ENCODE peak calls at places on chromosome 21, in six cellular contexts. H, P, A, X, C and V are unnamed samples. For H3K27me3 and H3K4me1, the result is how much of the 10 kb centered on the place peaks cover.

GRCh38 chr21:27831821-27832569 is 865.1 kb upstream of the ADAMTS5 start:
- DNase-seq in H (no peak), C (no peak), A (no peak), X (no peak), P (no peak), V (no peak)

GRCh38 chr21:34510148-34511142 is 1.6 kb downstream of the KCNE1 start:
- DNase-seq in P (peak), A (peak), H (peak), X (peak), C (no peak), V (no peak)

GRCh38 chr21:18245493-18245967 is 897 bp downstream of the CHODL start:
- DNase-seq in H (no peak), X (no peak), A (no peak), P (no peak), C (no peak), V (peak)

GRCh38 chr21:29258626-29259335 is 39.9 kb upstream of the BACH1 start:
- DNase-seq in A (no peak), P (no peak), C (no peak), X (no peak), H (no peak), V (no peak)

GRCh38 chr21:38913120-38913975 is 107.6 kb downstream of the ETS2 start:
- DNase-seq in C (no peak), X (peak), P (peak), A (peak), H (peak), V (no peak)

GRCh38 chr21:33949516-33950424 is 34.2 kb upstream of the ATP5PO start:
- DNase-seq in A (no peak), C (peak), X (no peak), P (no peak), H (no peak), V (no peak)

GRCh38 chr21:32525282-32525681 is 60.0 kb downstream of the TCP10L start:
- DNase-seq in C (no peak), A (no peak), H (no peak), P (no peak), X (no peak), V (no peak)

GRCh38 chr21:36803051-36803709 is 104.3 kb downstream of the SIM2 start:
- DNase-seq in C (no peak), H (no peak), P (peak), X (no peak), A (no peak), V (no peak)

GRCh38 chr21:19326581-19327319 is 923.2 kb upstream of the TMPRSS15 start:
- DNase-seq in P (no peak), X (no peak), C (no peak), A (no peak), H (no peak), V (no peak)

GRCh38 chr21:36790616-36791015 is 91.7 kb downstream of the SIM2 start:
- DNase-seq in H (no peak), X (no peak), A (no peak), P (peak), C (no peak), V (no peak)

GRCh38 chr21:36150192-36150711 is 6.4 kb upstream of the DOP1B start:
- DNase-seq in C (no peak), A (no peak), H (peak), X (no peak), P (no peak), V (no peak)

GRCh38 chr21:29164330-29164942 is 34.0 kb downstream of the MAP3K7CL start:
- DNase-seq in C (no peak), X (no peak), A (no peak), P (no peak), H (no peak), V (no peak)

GRCh38 chr21:40337981-40338380 is 470.7 kb downstream of the PCP4 start:
- DNase-seq in A (no peak), X (no peak), H (no peak), P (no peak), C (no peak), V (no peak)

GRCh38 chr21:39066829-39067785 is 116.1 kb downstream of the PSMG1 start:
- DNase-seq in A (no peak), C (no peak), H (no peak), P (no peak), X (no peak), V (no peak)

GRCh38 chr21:36792505-36792967 is 93.6 kb downstream of the SIM2 start:
- DNase-seq in X (no peak), C (no peak), A (no peak), P (peak), H (no peak), V (no peak)

GRCh38 chr21:16509466-16509865 is 779.7 kb downstream of the USP25 start:
- DNase-seq in C (no peak), A (no peak), X (no peak), H (no peak), P (no peak), V (no peak)

GRCh38 chr21:43691801-43692200 is 27.1 kb upstream of the PDXK start:
- DNase-seq in C (no peak), A (no peak), P (no peak), H (no peak), X (no peak), V (no peak)

GRCh38 chr21:18887922-18888602 is 484.5 kb upstream of the TMPRSS15 start:
- DNase-seq in C (no peak), H (no peak), P (no peak), X (no peak), A (no peak), V (no peak)

GRCh38 chr21:29843818-29844217 is 96.0 kb downstream of the GRIK1 start:
- DNase-seq in A (no peak), X (no peak), H (no peak), P (no peak), C (no peak), V (no peak)

GRCh38 chr21:44930543-44930981 is 9.3 kb upstream of the SLX9 start:
- DNase-seq in H (no peak), A (no peak), C (peak), X (no peak), P (no peak), V (no peak)
- H3K27me3 ChIP-seq in H (under half), A (under half), C (under half), X (under half), P (under half), V (half or more)

GRCh38 chr21:25565272-25566199 is 41.7 kb downstream of the MRPL39 start:
- DNase-seq in C (no peak), A (no peak), X (no peak), P (no peak), H (no peak), V (no peak)
- H3K4me1 ChIP-seq in C (under half), A (under half), X (under half), P (under half), H (under half), V (under half)

GRCh38 chr21:26587621-26588260 is 14.7 kb upstream of the CYYR1 start:
- DNase-seq in H (no peak), P (no peak), A (no peak), X (no peak), C (no peak), V (no peak)
- H3K4me3 ChIP-seq in H (no peak), P (no peak), A (no peak), X (no peak), C (no peak), V (no peak)

GRCh38 chr21:42599486-42599885 is 53.9 kb upstream of the PDE9A start:
- DNase-seq in A (no peak), P (no peak), H (peak), C (no peak), X (no peak), V (no peak)
- H3K27me3 ChIP-seq in A (under half), P (under half), H (under half), C (under half), X (under half), V (under half)

GRCh38 chr21:45053561-45053960 is 20.8 kb upstream of the ADARB1 start:
- DNase-seq in P (no peak), C (no peak), A (no peak), X (no peak), H (peak), V (no peak)
- H3K4me1 ChIP-seq in P (under half), C (under half), A (under half), X (under half), H (under half), V (under half)

DNA sequence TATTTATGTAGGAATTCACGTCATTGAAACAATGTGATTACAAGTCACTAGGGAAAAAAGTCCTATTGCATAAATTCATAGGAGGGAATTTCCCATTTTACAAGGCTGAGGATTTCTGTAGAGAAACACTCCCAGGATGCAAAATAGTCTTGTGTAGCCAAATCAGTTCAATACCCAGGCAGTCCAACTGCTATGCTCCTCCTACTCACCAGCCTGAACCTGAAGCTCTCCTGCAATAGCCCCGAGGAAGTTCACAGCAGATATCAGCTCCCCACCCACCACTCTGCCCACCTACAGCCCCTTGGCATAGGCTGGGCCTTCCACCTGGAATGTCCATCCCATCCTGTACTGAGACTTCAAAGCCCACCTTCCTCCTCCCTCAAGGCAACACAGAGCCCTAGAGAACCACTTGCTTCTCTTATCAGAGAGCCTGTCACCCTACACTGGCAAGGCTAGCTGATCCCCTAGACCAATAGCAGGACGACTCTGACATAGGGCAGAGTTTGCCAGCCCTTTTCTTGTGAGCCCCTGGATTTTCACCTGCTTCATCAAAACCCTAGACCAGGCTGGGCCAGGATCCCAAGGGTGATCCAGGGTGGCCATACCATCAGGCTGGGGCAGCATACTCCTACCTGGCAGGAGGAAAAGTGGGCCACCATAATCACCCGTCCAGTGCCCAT is 1.5 kb downstream of the LSS start:
- DNase-seq in X (no peak), C (no peak), P (no peak), H (peak), A (no peak), V (peak)
- H3K4me3 ChIP-seq in X (no peak), C (peak), P (no peak), H (peak), A (peak), V (peak)

GRCh38 chr21:42062543-42063022 is 8.5 kb upstream of the UMODL1 start:
- DNase-seq in H (peak), A (no peak), X (no peak), P (no peak), C (peak), V (no peak)
- H3K27me3 ChIP-seq in H (under half), A (under half), X (under half), P (under half), C (under half), V (under half)